ENCODE peak calls at places on chromosomes 13 and 19, in six cellular contexts. G, A, U, E, X and S are unnamed samples.
A peak's percentile ranks its signal among the peaks of the same experiment; 100 is the strongest.

GRCh38 chr13:21812192-21812626 is 141.3 kb downstream of the FGF9 start:
- DNase-seq in G (peak; percentile 23), A (no peak), U (no peak), E (no peak), X (no peak), S (no peak)

GRCh38 chr19:39507715-39508364 is 7.1 kb upstream of the SELENOV start:
- DNase-seq in G (no peak), A (no peak), U (no peak), E (no peak), X (no peak), S (no peak)

GRCh38 chr19:16649734-16650133 is 10.2 kb downstream of the SMIM7 start:
- DNase-seq in G (no peak), A (no peak), U (peak; percentile 33), E (no peak), X (no peak), S (no peak)

GRCh38 chr13:50989476-50989875 is 79.9 kb downstream of the RNASEH2B start:
- DNase-seq in G (no peak), A (no peak), U (peak; percentile 36), E (no peak), X (peak; percentile 66), S (no peak)

GRCh38 chr13:75687145-75687763 is 51.1 kb downstream of the LMO7 start:
- DNase-seq in G (no peak), A (peak; percentile 4), U (no peak), E (no peak), X (no peak), S (no peak)

GRCh38 chr13:40549500-40550094 is 116.8 kb downstream of the FOXO1 start:
- DNase-seq in G (no peak), A (no peak), U (peak; percentile 70), E (no peak), X (no peak), S (no peak)

GRCh38 chr19:40321076-40321475 is 27.1 kb downstream of the C19orf47 start:
- DNase-seq in G (no peak), A (no peak), U (no peak), E (no peak), X (no peak), S (no peak)

GRCh38 chr13:85379991-85380390 is 419.2 kb downstream of the SLITRK6 start:
- DNase-seq in G (no peak), A (peak; percentile 11), U (no peak), E (no peak), X (no peak), S (no peak)

GRCh38 chr13:51091839-51092238 is 19.2 kb downstream of the C13orf42 start:
- DNase-seq in G (no peak), A (no peak), U (no peak), E (no peak), X (no peak), S (no peak)

GRCh38 chr19:33811246-33811645 is 14.6 kb downstream of the KCTD15 start:
- DNase-seq in G (no peak), A (no peak), U (no peak), E (no peak), X (no peak), S (no peak)

GRCh38 chr19:3196933-3197205 is 11.1 kb downstream of the NCLN start:
- DNase-seq in G (no peak), A (no peak), U (no peak), E (no peak), X (no peak), S (no peak)

GRCh38 chr13:71866173-71867091 is 572 bp downstream of the DACH1 start:
- DNase-seq in G (no peak), A (no peak), U (peak; percentile 23), E (peak; percentile 30), X (peak; percentile 12), S (peak; percentile 42)

GRCh38 chr13:106690779-106691178 is 122.8 kb upstream of the ARGLU1 start:
- DNase-seq in G (no peak), A (no peak), U (no peak), E (no peak), X (no peak), S (no peak)

GRCh38 chr13:22980936-22981335 is 199.8 kb upstream of the SGCG start:
- DNase-seq in G (no peak), A (no peak), U (no peak), E (no peak), X (no peak), S (no peak)

GRCh38 chr13:96492758-96493157 is 402.9 kb downstream of the HS6ST3 start:
- DNase-seq in G (no peak), A (no peak), U (no peak), E (no peak), X (no peak), S (no peak)

GRCh38 chr13:27321619-27322385 is 51.2 kb downstream of the RASL11A start:
- DNase-seq in G (no peak), A (no peak), U (no peak), E (no peak), X (no peak), S (no peak)

GRCh38 chr19:51136891-51137551 is 5.1 kb upstream of the SIGLEC7 start:
- DNase-seq in G (no peak), A (no peak), U (no peak), E (no peak), X (no peak), S (no peak)

GRCh38 chr13:99864627-99864990 is 107.0 kb downstream of the ZIC5 start:
- DNase-seq in G (no peak), A (no peak), U (no peak), E (no peak), X (no peak), S (no peak)

GRCh38 chr19:3057275-3057714 is 5.0 kb downstream of the TLE5 start:
- DNase-seq in G (no peak), A (no peak), U (peak; percentile 92), E (no peak), X (peak; percentile 87), S (no peak)

GRCh38 chr19:21699197-21699596 is 68.2 kb downstream of the ZNF100 start:
- DNase-seq in G (no peak), A (no peak), U (no peak), E (no peak), X (no peak), S (no peak)

GRCh38 chr19:15118248-15118647 is 11.0 kb downstream of the SYDE1 start:
- DNase-seq in G (no peak), A (no peak), U (no peak), E (no peak), X (no peak), S (no peak)

GRCh38 chr19:15123031-15123890 is 16.1 kb downstream of the SYDE1 start:
- DNase-seq in G (no peak), A (no peak), U (no peak), E (no peak), X (no peak), S (no peak)

GRCh38 chr19:15118789-15119494 is 11.7 kb downstream of the SYDE1 start:
- DNase-seq in G (no peak), A (no peak), U (no peak), E (no peak), X (no peak), S (no peak)

GRCh38 chr19:15122331-15123030 is 15.3 kb downstream of the SYDE1 start:
- DNase-seq in G (no peak), A (no peak), U (no peak), E (no peak), X (no peak), S (no peak)

GRCh38 chr19:15120135-15121026 is 13.2 kb downstream of the SYDE1 start:
- DNase-seq in G (no peak), A (no peak), U (no peak), E (no peak), X (no peak), S (no peak)
- TF ChIP-seq CTCF in G (no peak), A (peak; percentile 37), U (no peak), E (no peak), X (no peak), S (no peak)

GRCh38 chr19:31883299-31883990 is 462.0 kb upstream of the ZNF507 start:
- DNase-seq in G (peak; percentile 5), A (no peak), U (no peak), E (no peak), X (no peak), S (no peak)
- TF ChIP-seq CTCF in G (no peak), A (no peak), U (no peak), E (no peak), X (no peak), S (no peak)

GRCh38 chr13:45325806-45326205 is 15.2 kb downstream of the TPT1 start:
- DNase-seq in G (peak; percentile 75), A (no peak), U (peak; percentile 62), E (no peak), X (peak; percentile 28), S (no peak)
- TF ChIP-seq CTCF in G (no peak), A (no peak), U (no peak), E (no peak), X (no peak), S (no peak)

GRCh38 chr19:29596885-29597525 is 9.1 kb upstream of the POP4 start:
- DNase-seq in G (no peak), A (no peak), U (no peak), E (no peak), X (no peak), S (no peak)
- TF ChIP-seq CTCF in G (peak; percentile 33), A (peak; percentile 43), U (no peak), E (no peak), X (no peak), S (no peak)

DNA sequence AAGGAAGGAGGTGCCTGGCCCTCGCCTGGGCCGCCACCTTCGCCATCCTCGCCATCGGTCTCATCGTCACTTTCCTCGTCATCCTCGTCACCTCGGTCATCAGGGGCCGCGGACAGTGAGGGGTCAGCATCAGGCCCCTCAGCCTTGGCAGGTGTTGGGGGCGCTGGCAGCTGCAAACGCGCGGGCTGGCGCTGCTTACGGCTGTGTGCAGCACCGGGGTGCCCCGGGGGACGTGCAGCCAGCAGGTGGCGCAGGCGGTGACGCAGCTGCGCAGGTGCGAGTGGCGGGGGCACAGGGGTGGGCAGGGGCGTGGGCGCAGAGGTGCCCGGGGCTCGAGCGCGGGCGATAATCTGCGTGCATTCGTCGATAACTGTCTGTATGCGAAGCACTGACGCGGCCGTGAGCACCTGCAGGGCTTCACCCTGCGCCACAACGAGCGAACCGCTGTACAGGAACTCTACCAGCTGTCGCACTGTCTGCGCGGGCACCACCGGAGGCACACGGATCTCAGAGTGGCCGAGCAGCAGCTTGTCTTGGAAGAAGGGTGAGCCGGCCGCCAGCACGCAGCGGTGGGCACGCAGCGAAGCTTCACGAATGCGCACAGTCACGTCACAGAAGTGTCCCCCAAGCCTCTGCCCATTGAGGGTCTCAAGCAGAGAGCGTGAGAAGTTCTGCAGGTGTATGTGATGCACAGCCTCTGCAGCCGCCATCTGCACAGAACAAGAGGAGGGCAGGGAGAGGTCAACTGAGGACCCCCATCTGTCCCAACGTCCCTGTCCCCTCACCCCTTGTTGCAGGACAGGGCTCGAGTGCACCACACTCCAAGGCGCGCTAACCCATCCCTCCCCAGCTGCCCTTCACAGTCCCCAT is 2.4 kb downstream of the ZBTB45 start:
- DNase-seq in G (no peak), A (no peak), U (no peak), E (no peak), X (no peak), S (no peak)
- TF ChIP-seq CTCF in G (no peak), A (peak; percentile 51), U (no peak), E (no peak), X (no peak), S (no peak)